ENCODE peak calls at places on chromosomes 2 and 18, in eight cellular contexts. C is brain microvascular endothelial cell, Z is iPS DF 6.9, F is HFFc6, B is posterior vena cava, G is HS-5, N is MCF 10A, R is T1000. X is an unnamed sample.

GRCh38 chr2:40095003-40095402 is 315.9 kb upstream of the THUMPD2 start:
- DNase-seq in C (peak), Z (no peak), F (peak), B (no peak), G (no peak), N (peak), R (no peak), X (no peak)

GRCh38 chr2:112033600-112033999 is 21.5 kb upstream of the TMEM87B start:
- DNase-seq in C (peak), Z (no peak), F (no peak), B (no peak), G (no peak), N (peak), R (no peak), X (peak)

GRCh38 chr2:19979932-19980331 is 10.0 kb downstream of the WDR35 start:
- DNase-seq in C (no peak), Z (no peak), F (peak), B (no peak), G (no peak), N (no peak), R (no peak), X (no peak)

GRCh38 chr2:224055101-224055500 is 16.0 kb upstream of the SERPINE2 start:
- DNase-seq in C (no peak), Z (no peak), F (no peak), B (no peak), G (no peak), N (peak), R (no peak), X (no peak)

GRCh38 chr2:222977121-222977520 is 74.9 kb upstream of the KCNE4 start:
- DNase-seq in C (no peak), Z (no peak), F (no peak), B (no peak), G (no peak), N (no peak), R (no peak), X (no peak)

GRCh38 chr2:127453392-127454171 is 35.4 kb downstream of the PROC start:
- DNase-seq in C (no peak), Z (no peak), F (no peak), B (no peak), G (no peak), N (peak), R (no peak), X (peak)

GRCh38 chr2:228516019-228516418 is 334.5 kb upstream of the SPHKAP start:
- DNase-seq in C (no peak), Z (no peak), F (no peak), B (no peak), G (no peak), N (no peak), R (no peak), X (no peak)

GRCh38 chr2:175684466-175684865 is 317.6 kb downstream of the LNPK start:
- DNase-seq in C (no peak), Z (no peak), F (no peak), B (no peak), G (no peak), N (no peak), R (no peak), X (peak)

GRCh38 chr18:58143391-58143790 is 99.4 kb downstream of the NEDD4L start:
- DNase-seq in C (peak), Z (no peak), F (no peak), B (no peak), G (no peak), N (no peak), R (no peak), X (peak)

GRCh38 chr2:113720167-113720566 is 36.3 kb downstream of the SLC35F5 start:
- DNase-seq in C (no peak), Z (no peak), F (no peak), B (no peak), G (no peak), N (peak), R (no peak), X (peak)

GRCh38 chr2:96638144-96639121 is at the start of gene KANSL3:
- DNase-seq in C (peak), Z (peak), F (peak), B (peak), G (peak), N (peak), R (peak), X (peak)

X was measured in SK-MEL-5.